ENCODE peak calls at places on chromosomes 11 and 22, in six cellular contexts. V, O, X, B, T and L are unnamed samples.

GRCh38 chr11:118067006-118067405 is 9.9 kb upstream of the TMPRSS4 start:
- DNase-seq in V (peak), O (no peak), X (no peak), B (no peak), T (no peak), L (no peak)

GRCh38 chr11:120147094-120147949 is 9.4 kb upstream of the TRIM29 start:
- DNase-seq in V (no peak), O (no peak), X (no peak), B (no peak), T (peak), L (no peak)

GRCh38 chr11:123211981-123212380 is 16.9 kb upstream of the CLMP start:
- DNase-seq in V (no peak), O (no peak), X (no peak), B (no peak), T (no peak), L (no peak)

GRCh38 chr11:86818466-86819282 is 18.3 kb downstream of the PRSS23 start:
- DNase-seq in V (no peak), O (no peak), X (peak), B (no peak), T (peak), L (no peak)

GRCh38 chr11:73218106-73218829 is at the start of gene P2RY2:
- DNase-seq in V (peak), O (peak), X (no peak), B (peak), T (peak), L (peak)

GRCh38 chr11:77517753-77518152 is 43.9 kb upstream of the PAK1 start:
- DNase-seq in V (no peak), O (no peak), X (no peak), B (no peak), T (no peak), L (no peak)

GRCh38 chr11:31794546-31794945 is 16.6 kb downstream of the PAX6 start:
- DNase-seq in V (no peak), O (no peak), X (no peak), B (no peak), T (no peak), L (no peak)

GRCh38 chr11:11731311-11732083 is 109.7 kb upstream of the GALNT18 start:
- DNase-seq in V (no peak), O (no peak), X (no peak), B (no peak), T (no peak), L (no peak)

GRCh38 chr11:35237860-35238715 is 99.1 kb downstream of the CD44 start:
- DNase-seq in V (no peak), O (peak), X (peak), B (no peak), T (no peak), L (peak)

GRCh38 chr11:72443016-72443415 is 8.7 kb upstream of the CLPB start:
- DNase-seq in V (no peak), O (no peak), X (no peak), B (no peak), T (no peak), L (no peak)

GRCh38 chr11:63240791-63241379 is 2.5 kb downstream of the SLC22A25 start:
- DNase-seq in V (no peak), O (no peak), X (no peak), B (no peak), T (no peak), L (no peak)

GRCh38 chr11:130636672-130637463 is 188.4 kb downstream of the ADAMTS15 start:
- DNase-seq in V (no peak), O (no peak), X (no peak), B (no peak), T (no peak), L (no peak)

GRCh38 chr22:44449061-44449682 is 48.9 kb downstream of the RTL6 start:
- DNase-seq in V (peak), O (no peak), X (peak), B (no peak), T (no peak), L (peak)

GRCh38 chr11:33691051-33691864 is 9.4 kb downstream of the C11orf91 start:
- DNase-seq in V (no peak), O (no peak), X (no peak), B (no peak), T (no peak), L (peak)
- H3K4me3 ChIP-seq in V (no peak), O (no peak), X (no peak), B (no peak), T (no peak), L (no peak)

GRCh38 chr22:29623553-29624169 is 20.2 kb downstream of the NF2 start:
- DNase-seq in V (no peak), O (no peak), X (no peak), B (no peak), T (no peak), L (no peak)

GRCh38 chr22:29625090-29625825 is 21.8 kb downstream of the NF2 start:
- DNase-seq in V (no peak), O (peak), X (peak), B (peak), T (peak), L (peak)

GRCh38 chr22:29621761-29622526 is 18.5 kb downstream of the NF2 start:
- DNase-seq in V (no peak), O (no peak), X (no peak), B (no peak), T (no peak), L (no peak)

GRCh38 chr22:29626497-29627195 is 23.2 kb downstream of the NF2 start:
- DNase-seq in V (no peak), O (no peak), X (no peak), B (no peak), T (no peak), L (no peak)

GRCh38 chr22:29623059-29623458 is 19.6 kb downstream of the NF2 start:
- DNase-seq in V (no peak), O (no peak), X (no peak), B (no peak), T (no peak), L (no peak)
- H3K27ac ChIP-seq in V (no peak), O (peak), X (no peak), B (peak), T (no peak), L (no peak)

DNA sequence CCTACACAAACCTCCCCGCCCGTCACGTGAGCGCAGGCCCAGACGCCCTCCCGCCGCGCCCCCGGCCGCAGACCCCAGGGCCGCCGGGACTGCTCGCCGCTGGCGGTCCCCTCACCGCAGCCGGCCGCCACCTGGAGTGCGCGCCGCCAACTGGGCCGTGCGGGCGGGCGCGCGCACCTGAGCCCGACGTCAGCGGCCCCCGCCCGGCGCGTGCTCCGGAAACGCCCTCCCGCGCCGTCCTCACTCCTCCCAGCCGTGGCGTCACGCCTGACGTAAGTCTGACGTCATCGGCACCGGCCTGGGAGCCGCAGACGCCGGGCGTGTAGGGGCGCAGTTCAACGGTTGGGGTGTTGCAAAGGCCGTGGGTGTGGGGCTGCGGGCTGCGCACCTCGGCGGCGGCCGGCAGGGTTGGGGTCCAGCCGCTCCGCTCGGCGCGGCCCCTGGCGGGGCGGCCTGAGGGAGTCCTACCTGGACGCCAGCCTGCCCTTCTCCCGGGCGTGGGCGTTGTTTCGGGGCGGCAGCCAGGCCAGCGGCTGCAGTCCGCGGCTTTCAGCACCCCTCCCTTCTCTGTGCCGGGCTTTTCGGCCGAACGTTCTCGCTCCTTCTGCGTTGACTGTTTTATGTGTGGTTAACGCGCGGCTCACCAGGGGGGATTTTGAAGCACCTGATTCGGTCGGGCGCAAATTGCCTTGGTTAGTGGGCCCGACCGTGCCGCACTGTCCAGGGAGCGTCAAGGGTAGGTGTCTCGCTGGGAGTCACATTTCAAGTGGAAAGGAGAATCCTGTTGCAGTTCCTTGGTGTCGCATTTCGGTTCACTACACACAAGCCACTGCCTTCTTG is at the start of gene JOSD1:
- DNase-seq in V (peak), O (peak), X (peak), B (peak), T (peak), L (peak)
- TF ChIP-seq POLR2A in V (peak), O (peak), X (peak), B (peak), T (peak), L (peak)

DNA sequence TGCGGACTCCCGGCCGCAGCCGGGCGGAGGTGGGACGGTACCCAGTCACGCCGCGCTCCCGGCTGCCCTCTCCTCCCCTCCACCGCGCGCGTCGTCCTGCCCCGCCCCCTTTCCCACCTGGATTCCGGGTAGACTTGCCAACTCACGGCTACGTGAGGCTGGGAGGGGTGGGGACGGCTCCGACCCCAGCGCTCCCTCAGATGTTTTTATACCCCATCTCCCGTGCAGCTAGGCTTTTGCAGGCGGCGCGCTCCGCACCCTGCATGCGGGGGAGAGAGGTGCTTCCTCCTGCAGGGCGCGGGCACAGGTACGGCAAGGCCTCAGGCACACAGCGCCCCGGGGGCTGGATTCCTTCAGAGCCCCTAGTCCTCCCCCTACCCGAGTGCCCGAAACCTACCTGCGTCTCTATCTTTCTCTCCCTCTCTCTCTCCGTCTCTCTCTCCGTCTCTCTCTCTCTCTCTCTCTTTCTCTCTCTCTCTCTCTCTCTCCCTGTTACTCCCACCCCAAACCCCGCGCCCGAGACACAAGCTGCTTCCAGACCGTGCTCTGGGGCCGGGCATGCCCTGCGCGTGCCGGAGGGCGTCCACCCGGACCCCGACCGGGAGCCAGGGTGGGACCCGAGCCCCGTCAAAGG is 1.9 kb downstream of the PDGFB start:
- DNase-seq in V (no peak), O (peak), X (no peak), B (no peak), T (peak), L (no peak)
- H3K4me3 ChIP-seq in V (peak), O (peak), X (peak), B (peak), T (peak), L (peak)